ENCODE peak calls at places on chromosome 20, in six cellular contexts. One of them, this sample, is unnamed. For H3K9me3 and H3K4me1, the result is how much of the 10 kb centered on the place peaks cover.

GRCh38 chr20:64079273-64080012 is at the start of gene RGS19:
- DNase-seq in naive thymus-derived CD4-positive, alpha-beta T cell: peak
- DNase-seq in IMR-90: peak
- DNase-seq in CD8-positive, alpha-beta memory T cell: peak
- DNase-seq in spleen: peak
- DNase-seq in A549: no peak
- DNase-seq in this sample: peak

GRCh38 chr20:3174442-3175263 is 1.3 kb upstream of the LZTS3 start:
- DNase-seq in naive thymus-derived CD4-positive, alpha-beta T cell: no peak
- DNase-seq in IMR-90: peak
- DNase-seq in CD8-positive, alpha-beta memory T cell: no peak
- DNase-seq in spleen: no peak
- DNase-seq in A549: no peak
- DNase-seq in this sample: no peak

GRCh38 chr20:21096321-21097043 is 9.7 kb downstream of the LINC00237 start:
- DNase-seq in naive thymus-derived CD4-positive, alpha-beta T cell: no peak
- DNase-seq in IMR-90: peak
- DNase-seq in CD8-positive, alpha-beta memory T cell: no peak
- DNase-seq in spleen: no peak
- DNase-seq in A549: no peak
- DNase-seq in this sample: no peak

GRCh38 chr20:47489448-47489872 is 12.2 kb upstream of the NCOA3 start:
- DNase-seq in naive thymus-derived CD4-positive, alpha-beta T cell: peak
- DNase-seq in IMR-90: no peak
- DNase-seq in CD8-positive, alpha-beta memory T cell: peak
- DNase-seq in spleen: peak
- DNase-seq in A549: no peak
- DNase-seq in this sample: no peak

GRCh38 chr20:45993197-45993951 is 15.3 kb upstream of the MMP9 start:
- DNase-seq in naive thymus-derived CD4-positive, alpha-beta T cell: no peak
- DNase-seq in IMR-90: peak
- DNase-seq in CD8-positive, alpha-beta memory T cell: no peak
- DNase-seq in spleen: no peak
- DNase-seq in A549: peak
- DNase-seq in this sample: no peak

GRCh38 chr20:53773792-53774371 is 180.2 kb upstream of the ZNF217 start:
- DNase-seq in naive thymus-derived CD4-positive, alpha-beta T cell: no peak
- DNase-seq in IMR-90: peak
- DNase-seq in CD8-positive, alpha-beta memory T cell: no peak
- DNase-seq in spleen: no peak
- DNase-seq in A549: peak
- DNase-seq in this sample: no peak

GRCh38 chr20:58719971-58720371 is 27.4 kb downstream of the NPEPL1 start:
- DNase-seq in naive thymus-derived CD4-positive, alpha-beta T cell: no peak
- DNase-seq in IMR-90: no peak
- DNase-seq in CD8-positive, alpha-beta memory T cell: no peak
- DNase-seq in spleen: peak
- DNase-seq in A549: no peak
- DNase-seq in this sample: no peak

GRCh38 chr20:45355209-45355608 is 7.0 kb upstream of the SDC4 start:
- DNase-seq in naive thymus-derived CD4-positive, alpha-beta T cell: no peak
- DNase-seq in IMR-90: peak
- DNase-seq in CD8-positive, alpha-beta memory T cell: no peak
- DNase-seq in spleen: no peak
- DNase-seq in A549: no peak
- DNase-seq in this sample: no peak

GRCh38 chr20:51758978-51759544 is 9.1 kb downstream of the ATP9A start:
- DNase-seq in naive thymus-derived CD4-positive, alpha-beta T cell: no peak
- DNase-seq in IMR-90: no peak
- DNase-seq in CD8-positive, alpha-beta memory T cell: no peak
- DNase-seq in spleen: no peak
- DNase-seq in A549: no peak
- DNase-seq in this sample: no peak

GRCh38 chr20:34979366-34980153 is 23.9 kb downstream of the MYH7B start:
- DNase-seq in naive thymus-derived CD4-positive, alpha-beta T cell: no peak
- DNase-seq in IMR-90: no peak
- DNase-seq in CD8-positive, alpha-beta memory T cell: no peak
- DNase-seq in spleen: peak
- DNase-seq in A549: no peak
- DNase-seq in this sample: no peak

GRCh38 chr20:45038747-45039469 is 62.0 kb downstream of the KCNS1 start:
- DNase-seq in naive thymus-derived CD4-positive, alpha-beta T cell: no peak
- DNase-seq in IMR-90: no peak
- DNase-seq in CD8-positive, alpha-beta memory T cell: no peak
- DNase-seq in spleen: no peak
- DNase-seq in A549: no peak
- DNase-seq in this sample: no peak

GRCh38 chr20:13661070-13661687 is 22.4 kb upstream of the TASP1 start:
- DNase-seq in naive thymus-derived CD4-positive, alpha-beta T cell: no peak
- DNase-seq in IMR-90: no peak
- DNase-seq in CD8-positive, alpha-beta memory T cell: no peak
- DNase-seq in spleen: no peak
- DNase-seq in A549: no peak
- DNase-seq in this sample: peak

GRCh38 chr20:19565721-19566120 is 192.3 kb upstream of the RIN2 start:
- DNase-seq in naive thymus-derived CD4-positive, alpha-beta T cell: no peak
- DNase-seq in IMR-90: no peak
- DNase-seq in CD8-positive, alpha-beta memory T cell: no peak
- DNase-seq in spleen: no peak
- DNase-seq in A549: no peak
- DNase-seq in this sample: no peak

GRCh38 chr20:48115511-48115910 is 330.2 kb upstream of the SULF2 start:
- DNase-seq in naive thymus-derived CD4-positive, alpha-beta T cell: no peak
- DNase-seq in IMR-90: no peak
- DNase-seq in CD8-positive, alpha-beta memory T cell: no peak
- DNase-seq in spleen: no peak
- DNase-seq in A549: no peak
- DNase-seq in this sample: no peak

GRCh38 chr20:1566701-1567100 is 9.2 kb upstream of the SIRPD start:
- DNase-seq in naive thymus-derived CD4-positive, alpha-beta T cell: no peak
- DNase-seq in IMR-90: peak
- DNase-seq in CD8-positive, alpha-beta memory T cell: no peak
- DNase-seq in spleen: no peak
- DNase-seq in A549: no peak
- DNase-seq in this sample: no peak

GRCh38 chr20:34709836-34710567 is 5.9 kb downstream of the TP53INP2 start:
- DNase-seq in naive thymus-derived CD4-positive, alpha-beta T cell: no peak
- DNase-seq in IMR-90: peak
- DNase-seq in CD8-positive, alpha-beta memory T cell: peak
- DNase-seq in spleen: peak
- DNase-seq in A549: peak
- DNase-seq in this sample: no peak

GRCh38 chr20:46588532-46589509 is 38.4 kb upstream of the OCSTAMP start:
- DNase-seq in naive thymus-derived CD4-positive, alpha-beta T cell: no peak
- DNase-seq in IMR-90: no peak
- DNase-seq in CD8-positive, alpha-beta memory T cell: no peak
- DNase-seq in spleen: no peak
- DNase-seq in A549: no peak
- DNase-seq in this sample: no peak

GRCh38 chr20:51460569-51461265 is 81.8 kb downstream of the NFATC2 start:
- DNase-seq in naive thymus-derived CD4-positive, alpha-beta T cell: no peak
- DNase-seq in IMR-90: no peak
- DNase-seq in CD8-positive, alpha-beta memory T cell: no peak
- DNase-seq in spleen: peak
- DNase-seq in A549: no peak
- DNase-seq in this sample: no peak

GRCh38 chr20:49775229-49775693 is 37.4 kb upstream of the SLC9A8 start:
- DNase-seq in naive thymus-derived CD4-positive, alpha-beta T cell: no peak
- DNase-seq in IMR-90: peak
- DNase-seq in CD8-positive, alpha-beta memory T cell: no peak
- DNase-seq in spleen: no peak
- DNase-seq in A549: peak
- DNase-seq in this sample: peak

GRCh38 chr20:60955687-60956086 is 296.4 kb upstream of the CDH4 start:
- DNase-seq in naive thymus-derived CD4-positive, alpha-beta T cell: no peak
- DNase-seq in IMR-90: no peak
- DNase-seq in CD8-positive, alpha-beta memory T cell: no peak
- DNase-seq in spleen: no peak
- DNase-seq in A549: no peak
- DNase-seq in this sample: no peak

GRCh38 chr20:58692579-58693225 is at the start of gene NPEPL1:
- DNase-seq in naive thymus-derived CD4-positive, alpha-beta T cell: peak
- DNase-seq in IMR-90: peak
- DNase-seq in CD8-positive, alpha-beta memory T cell: peak
- DNase-seq in spleen: peak
- DNase-seq in A549: peak
- DNase-seq in this sample: peak

GRCh38 chr20:16711859-16712258 is 18.0 kb upstream of the SNRPB2 start:
- DNase-seq in naive thymus-derived CD4-positive, alpha-beta T cell: no peak
- DNase-seq in IMR-90: no peak
- DNase-seq in CD8-positive, alpha-beta memory T cell: no peak
- DNase-seq in spleen: no peak
- DNase-seq in A549: no peak
- DNase-seq in this sample: no peak

GRCh38 chr20:16708590-16708989 is 21.2 kb upstream of the SNRPB2 start:
- DNase-seq in naive thymus-derived CD4-positive, alpha-beta T cell: no peak
- DNase-seq in IMR-90: no peak
- DNase-seq in CD8-positive, alpha-beta memory T cell: no peak
- DNase-seq in spleen: no peak
- DNase-seq in A549: no peak
- DNase-seq in this sample: no peak

GRCh38 chr20:16707674-16708073 is 22.2 kb upstream of the SNRPB2 start:
- DNase-seq in naive thymus-derived CD4-positive, alpha-beta T cell: no peak
- DNase-seq in IMR-90: no peak
- DNase-seq in CD8-positive, alpha-beta memory T cell: no peak
- DNase-seq in spleen: no peak
- DNase-seq in A549: no peak
- DNase-seq in this sample: no peak

GRCh38 chr20:16710781-16711180 is 19.0 kb upstream of the SNRPB2 start:
- DNase-seq in naive thymus-derived CD4-positive, alpha-beta T cell: no peak
- DNase-seq in IMR-90: no peak
- DNase-seq in CD8-positive, alpha-beta memory T cell: no peak
- DNase-seq in spleen: no peak
- DNase-seq in A549: no peak
- DNase-seq in this sample: no peak

DNA sequence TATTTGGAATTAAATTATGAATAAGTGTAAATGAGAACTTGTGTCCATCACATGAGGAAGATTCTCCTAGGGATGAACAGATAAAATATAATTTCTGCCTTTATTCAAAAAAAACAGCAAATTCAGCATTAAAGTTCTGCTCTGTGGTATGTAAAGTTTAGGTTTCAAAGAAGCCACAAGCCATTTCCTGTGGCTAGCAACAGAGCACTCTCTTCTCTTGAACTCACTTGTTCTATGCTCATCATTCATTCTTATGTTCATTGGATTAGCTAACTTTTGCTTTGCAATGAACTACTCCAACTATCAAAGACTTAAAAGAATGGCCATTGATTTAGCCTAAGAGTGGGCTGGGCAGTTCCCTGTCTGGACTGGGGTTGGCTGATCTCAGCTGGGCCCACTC is 20.8 kb upstream of the SNRPB2 start:
- DNase-seq in naive thymus-derived CD4-positive, alpha-beta T cell: peak
- DNase-seq in IMR-90: no peak
- DNase-seq in CD8-positive, alpha-beta memory T cell: no peak
- DNase-seq in spleen: no peak
- DNase-seq in A549: no peak
- DNase-seq in this sample: no peak
- H3K4me3 ChIP-seq in naive thymus-derived CD4-positive, alpha-beta T cell: no peak
- H3K4me3 ChIP-seq in IMR-90: no peak
- H3K4me3 ChIP-seq in CD8-positive, alpha-beta memory T cell: no peak
- H3K4me3 ChIP-seq in spleen: no peak
- H3K4me3 ChIP-seq in A549: no peak
- H3K4me3 ChIP-seq in this sample: no peak

DNA sequence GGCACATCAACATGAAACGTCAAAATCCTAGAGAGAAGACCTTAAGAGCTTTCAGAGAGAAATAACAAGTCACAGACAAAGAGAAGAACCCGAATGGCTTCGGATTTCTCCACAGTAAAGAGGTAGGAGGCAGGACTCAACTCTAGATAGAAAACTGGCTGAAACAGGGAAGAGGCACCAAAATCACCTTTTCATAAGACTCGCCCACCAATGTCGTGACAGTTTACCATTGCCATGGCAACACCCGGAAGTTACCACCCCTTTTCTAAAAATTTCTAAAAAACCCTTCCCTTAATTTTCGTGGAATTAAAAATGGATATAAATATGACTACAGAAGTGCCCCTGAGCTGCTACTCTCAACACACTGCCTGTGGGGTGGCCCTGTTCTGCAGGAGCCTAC is 12.3 kb upstream of the DEFB121 start:
- DNase-seq in naive thymus-derived CD4-positive, alpha-beta T cell: no peak
- DNase-seq in IMR-90: no peak
- DNase-seq in CD8-positive, alpha-beta memory T cell: no peak
- DNase-seq in spleen: no peak
- DNase-seq in A549: no peak
- DNase-seq in this sample: no peak
- H3K9me3 ChIP-seq in naive thymus-derived CD4-positive, alpha-beta T cell: under half
- H3K9me3 ChIP-seq in IMR-90: under half
- H3K9me3 ChIP-seq in CD8-positive, alpha-beta memory T cell: under half
- H3K9me3 ChIP-seq in spleen: under half
- H3K9me3 ChIP-seq in A549: under half
- H3K9me3 ChIP-seq in this sample: under half

DNA sequence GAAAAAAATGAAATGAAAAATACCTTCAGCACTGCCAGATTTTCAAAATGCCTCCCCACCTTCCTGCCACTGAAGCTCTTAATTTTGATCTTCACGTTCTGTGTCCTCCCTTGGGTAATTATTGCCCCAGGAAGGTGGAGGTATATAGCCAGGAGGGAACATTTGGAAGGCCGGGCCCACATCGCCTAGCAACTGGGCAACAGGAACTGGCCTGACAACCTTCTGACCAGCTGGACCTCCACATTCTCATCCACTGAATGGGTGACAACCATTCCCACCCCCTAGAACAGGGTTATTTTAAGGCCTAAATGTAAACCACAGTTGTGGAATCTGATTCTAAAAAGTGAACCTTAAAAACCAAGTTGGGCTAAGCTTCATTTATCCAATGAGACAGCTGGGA is 3.2 kb downstream of the RRBP1 start:
- DNase-seq in naive thymus-derived CD4-positive, alpha-beta T cell: no peak
- DNase-seq in IMR-90: no peak
- DNase-seq in CD8-positive, alpha-beta memory T cell: no peak
- DNase-seq in spleen: no peak
- DNase-seq in A549: no peak
- DNase-seq in this sample: no peak
- H3K4me1 ChIP-seq in naive thymus-derived CD4-positive, alpha-beta T cell: under half
- H3K4me1 ChIP-seq in IMR-90: under half
- H3K4me1 ChIP-seq in CD8-positive, alpha-beta memory T cell: under half
- H3K4me1 ChIP-seq in spleen: under half
- H3K4me1 ChIP-seq in A549: under half
- H3K4me1 ChIP-seq in this sample: under half

DNA sequence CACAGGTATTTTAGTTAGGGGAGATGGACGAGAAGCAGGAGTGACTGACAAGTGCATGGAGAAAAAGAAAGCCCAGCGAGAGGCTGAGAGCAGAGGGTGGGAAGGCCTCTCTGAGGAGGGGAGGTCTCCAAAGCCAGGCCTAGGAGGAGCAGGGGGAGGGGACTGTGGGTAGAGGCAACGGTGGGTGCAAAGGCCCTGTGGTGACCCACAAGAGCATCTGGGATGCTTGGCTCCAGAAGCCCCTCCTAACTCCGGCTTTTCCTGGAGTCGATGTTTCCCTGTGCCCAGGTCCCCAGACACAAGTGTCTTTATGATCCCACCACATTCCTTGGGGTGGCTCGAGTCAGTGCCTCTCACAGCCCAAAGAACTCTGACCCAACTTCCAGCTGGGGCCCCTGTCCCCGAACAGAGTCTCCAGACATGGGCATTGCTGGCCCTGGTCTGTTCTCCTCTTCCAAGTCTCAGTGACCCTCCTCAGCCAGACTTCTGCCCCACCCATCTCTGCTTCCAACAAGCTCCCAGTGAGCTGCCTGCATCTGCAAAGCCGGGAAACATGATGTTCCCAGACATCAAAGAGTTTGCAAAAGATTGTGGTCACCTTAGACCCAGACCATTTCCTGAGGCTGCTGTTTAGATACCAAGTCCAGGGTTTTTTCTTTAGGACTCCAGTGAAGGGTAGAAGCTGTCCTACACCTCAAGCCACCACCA is 11.1 kb upstream of the BMP7 start:
- DNase-seq in naive thymus-derived CD4-positive, alpha-beta T cell: no peak
- DNase-seq in IMR-90: no peak
- DNase-seq in CD8-positive, alpha-beta memory T cell: no peak
- DNase-seq in spleen: no peak
- DNase-seq in A549: no peak
- DNase-seq in this sample: no peak
- H3K4me3 ChIP-seq in naive thymus-derived CD4-positive, alpha-beta T cell: no peak
- H3K4me3 ChIP-seq in IMR-90: no peak
- H3K4me3 ChIP-seq in CD8-positive, alpha-beta memory T cell: no peak
- H3K4me3 ChIP-seq in spleen: no peak
- H3K4me3 ChIP-seq in A549: no peak
- H3K4me3 ChIP-seq in this sample: no peak